ENCODE peak calls at places on chromosomes 16 and 17, in four cellular contexts. Z is kidney glomerular epithelial cell, L is GOT3, Q is cardiac muscle cell. H is an unnamed sample.
A peak's percentile ranks its signal among the peaks of the same experiment; 100 is the strongest.

GRCh38 chr16:46729326-46729995 is 18.7 kb downstream of the MYLK3 start:
- DNase-seq in Z (no peak), L (no peak), Q (no peak), H (no peak)

GRCh38 chr17:44848961-44849489 is 1.3 kb downstream of the HIGD1B start:
- DNase-seq in Z (no peak), L (no peak), Q (no peak), H (no peak)

GRCh38 chr17:46783031-46783593 is 35.4 kb downstream of the WNT3 start:
- DNase-seq in Z (no peak), L (no peak), Q (no peak), H (no peak)

GRCh38 chr16:88804173-88804551 is 573 bp downstream of the CDT1 start:
- DNase-seq in Z (no peak), L (no peak), Q (no peak), H (no peak)

GRCh38 chr17:1830288-1830687 is 483 bp downstream of the RPA1 start:
- DNase-seq in Z (no peak), L (no peak), Q (peak; percentile 34), H (peak; percentile 8)

GRCh38 chr16:66580605-66581209 is 1.4 kb downstream of the CMTM2 start:
- DNase-seq in Z (peak; percentile 72), L (no peak), Q (peak; percentile 17), H (peak; percentile 70)

GRCh38 chr17:79484600-79485398 is 126.1 kb downstream of the RBFOX3 start:
- DNase-seq in Z (no peak), L (no peak), Q (no peak), H (no peak)

GRCh38 chr17:73705594-73705993 is 61.3 kb upstream of the SDK2 start:
- DNase-seq in Z (no peak), L (no peak), Q (no peak), H (peak; percentile 71)

GRCh38 chr16:15996432-15997109 is 47.2 kb downstream of the ABCC1 start:
- DNase-seq in Z (peak; percentile 86), L (peak; percentile 14), Q (no peak), H (peak; percentile 90)

GRCh38 chr16:17231972-17232371 is 238.8 kb downstream of the XYLT1 start:
- DNase-seq in Z (no peak), L (no peak), Q (no peak), H (no peak)

GRCh38 chr17:58006563-58006923 is 503 bp downstream of the SRSF1 start:
- DNase-seq in Z (no peak), L (no peak), Q (peak; percentile 87), H (peak; percentile 80)

GRCh38 chr16:85319984-85320440 is 207.7 kb upstream of the CIBAR2 start:
- DNase-seq in Z (no peak), L (no peak), Q (no peak), H (no peak)

GRCh38 chr17:67636841-67637240 is 80.9 kb upstream of the NOL11 start:
- DNase-seq in Z (peak; percentile 60), L (no peak), Q (no peak), H (no peak)

GRCh38 chr16:57741660-57742191 is 6.2 kb downstream of the KATNB1 start:
- DNase-seq in Z (no peak), L (no peak), Q (no peak), H (no peak)

GRCh38 chr17:57104461-57105175 is 19.6 kb downstream of the AKAP1 start:
- DNase-seq in Z (peak; percentile 28), L (no peak), Q (no peak), H (peak; percentile 22)

GRCh38 chr16:49575352-49576172 is 202.0 kb downstream of the C16orf78 start:
- DNase-seq in Z (peak; percentile 1), L (no peak), Q (peak; percentile 37), H (no peak)

GRCh38 chr16:18984425-18985005 is 781 bp downstream of the TMC7 start:
- DNase-seq in Z (no peak), L (no peak), Q (no peak), H (no peak)

GRCh38 chr16:85180047-85180878 is 68.0 kb upstream of the CIBAR2 start:
- DNase-seq in Z (no peak), L (no peak), Q (no peak), H (no peak)

GRCh38 chr16:54694651-54695050 is 236.0 kb upstream of the IRX5 start:
- DNase-seq in Z (no peak), L (no peak), Q (no peak), H (no peak)

GRCh38 chr16:86391486-86391885 is 118.8 kb upstream of the FOXF1 start:
- DNase-seq in Z (no peak), L (no peak), Q (no peak), H (peak; percentile 91)